ENCODE peak calls at places on chromosomes 11 and 22, in eight cellular contexts. S is brain microvascular endothelial cell; U is astrocyte of the spinal cord; I is CD8-positive, alpha-beta memory T cell; L is adipocyte; A is adrenal gland; C is right cardiac atrium; M is fibroblast of the aortic adventitia. D is an unnamed sample.

GRCh38 chr11:75265851-75266531 is 25.4 kb downstream of the TPBGL start:
- DNase-seq in S (no peak), A (no peak), U (no peak), M (peak), L (no peak), C (peak), I (peak), D (no peak)

GRCh38 chr11:86980397-86980796 is 25.2 kb upstream of the FZD4 start:
- DNase-seq in C (no peak), S (peak), I (no peak), M (no peak), A (no peak), U (no peak), L (no peak), D (no peak)

GRCh38 chr22:32576553-32577255 is 102.1 kb downstream of the FBXO7 start:
- DNase-seq in I (no peak), U (no peak), C (no peak), S (no peak), M (no peak), A (no peak), L (no peak), D (no peak)

GRCh38 chr22:46522743-46523300 is 14.6 kb downstream of the CELSR1 start:
- DNase-seq in C (no peak), L (no peak), A (no peak), I (no peak), U (no peak), S (no peak), M (no peak), D (no peak)

GRCh38 chr11:10379433-10379832 is 74.6 kb downstream of the ADM start:
- DNase-seq in S (no peak), L (peak), M (peak), A (no peak), U (peak), C (no peak), I (no peak), D (no peak)

GRCh38 chr11:114366331-114367243 is 33.7 kb downstream of the C11orf71 start:
- DNase-seq in C (no peak), A (no peak), U (peak), M (peak), S (peak), L (peak), I (no peak), D (peak)

GRCh38 chr22:49873228-49873940 is 19.7 kb downstream of the ZBED4 start:
- DNase-seq in A (no peak), I (no peak), S (no peak), U (no peak), M (no peak), C (no peak), L (no peak), D (no peak)

GRCh38 chr11:103842191-103842590 is 194.2 kb upstream of the DDI1 start:
- DNase-seq in S (no peak), L (no peak), M (peak), I (no peak), C (peak), A (no peak), U (no peak), D (no peak)

GRCh38 chr11:96095884-96096301 is 172.0 kb upstream of the MTMR2 start:
- DNase-seq in C (no peak), U (no peak), A (no peak), S (no peak), L (no peak), I (no peak), M (no peak), D (no peak)

GRCh38 chr11:83881428-83881827 is 595.3 kb upstream of the CCDC90B start:
- DNase-seq in I (no peak), L (no peak), M (no peak), U (no peak), A (no peak), C (no peak), S (no peak), D (no peak)

GRCh38 chr11:86151188-86152005 is 82.5 kb upstream of the PICALM start:
- DNase-seq in A (no peak), M (peak), L (peak), U (peak), C (peak), I (no peak), S (no peak), D (no peak)

GRCh38 chr11:27635567-27636037 is 64.7 kb downstream of the BDNF start:
- DNase-seq in U (no peak), I (no peak), L (no peak), C (no peak), S (no peak), M (peak), A (no peak), D (no peak)

GRCh38 chr11:57391546-57391945 is 1.1 kb upstream of the PRG2 start:
- DNase-seq in U (no peak), S (no peak), I (no peak), M (no peak), A (no peak), C (no peak), L (no peak), D (no peak)

GRCh38 chr11:20011294-20011951 is 148.9 kb downstream of the DBX1 start:
- DNase-seq in A (no peak), C (no peak), S (no peak), U (no peak), M (no peak), I (no peak), L (peak), D (peak)

GRCh38 chr11:3014314-3014938 is 22.3 kb upstream of the NAP1L4 start:
- DNase-seq in L (no peak), A (no peak), S (no peak), I (peak), M (no peak), C (no peak), U (peak), D (no peak)

GRCh38 chr11:72668645-72669347 is 5.4 kb downstream of the PDE2A start:
- DNase-seq in A (no peak), S (no peak), M (no peak), U (no peak), L (no peak), I (no peak), C (no peak), D (no peak)

GRCh38 chr11:100791103-100791502 is 104.0 kb downstream of the ARHGAP42 start:
- DNase-seq in U (no peak), L (no peak), C (no peak), M (no peak), S (no peak), I (no peak), A (no peak), D (no peak)

GRCh38 chr11:11806586-11806985 is 35.2 kb upstream of the USP47 start:
- DNase-seq in S (no peak), A (no peak), C (no peak), M (no peak), I (no peak), L (no peak), U (no peak), D (no peak)

GRCh38 chr11:811446-812245 is 1.9 kb downstream of the RPLP2 start:
- DNase-seq in M (no peak), L (peak), A (no peak), S (no peak), C (no peak), I (no peak), U (no peak), D (no peak)

GRCh38 chr22:30609260-30610185 is 2.5 kb downstream of the TCN2 start:
- DNase-seq in A (peak), L (peak), U (peak), C (peak), M (peak), I (no peak), S (peak), D (peak)

GRCh38 chr11:19493446-19493845 is 219.2 kb upstream of the NAV2 start:
- DNase-seq in S (no peak), C (no peak), M (no peak), I (no peak), A (no peak), U (no peak), L (no peak), D (no peak)

GRCh38 chr11:12693485-12694181 is 19.4 kb downstream of the TEAD1 start:
- DNase-seq in A (peak), I (no peak), S (peak), L (peak), M (peak), U (peak), C (peak), D (peak)

GRCh38 chr11:107957109-107957588 is 28.9 kb downstream of the RAB39A start:
- DNase-seq in S (no peak), I (no peak), M (peak), L (peak), C (no peak), A (no peak), U (no peak), D (no peak)

GRCh38 chr11:81359476-81359875 is 1374.2 kb downstream of the FAM181B start:
- DNase-seq in U (no peak), L (no peak), M (no peak), A (no peak), C (no peak), S (peak), I (no peak), D (no peak)

GRCh38 chr22:37177221-37177620 is 10.8 kb downstream of the C1QTNF6 start:
- DNase-seq in M (no peak), U (no peak), A (peak), C (no peak), L (no peak), S (no peak), I (no peak), D (no peak)

GRCh38 chr11:71251761-71252433 is 480 bp downstream of the SHANK2 start:
- DNase-seq in A (no peak), I (no peak), U (no peak), S (no peak), M (no peak), L (peak), C (no peak), D (no peak)

GRCh38 chr11:20488352-20488751 is 100.8 kb downstream of the PRMT3 start:
- DNase-seq in U (peak), A (no peak), I (no peak), C (no peak), M (no peak), S (no peak), L (no peak), D (no peak)

GRCh38 chr11:76724162-76724768 is 53.7 kb upstream of the LRRC32 start:
- DNase-seq in M (no peak), I (peak), U (no peak), A (no peak), S (no peak), C (no peak), L (no peak), D (no peak)

GRCh38 chr11:9253086-9253485 is 12.1 kb downstream of the DENND5A start:
- DNase-seq in U (no peak), A (no peak), S (no peak), C (no peak), I (no peak), L (no peak), M (no peak), D (no peak)

GRCh38 chr22:35966314-35967045 is 62.1 kb downstream of the RBFOX2 start:
- DNase-seq in U (no peak), I (no peak), A (no peak), C (no peak), M (no peak), S (no peak), L (no peak), D (no peak)

GRCh38 chr11:61718046-61718531 is 34.3 kb upstream of the MYRF start:
- DNase-seq in S (no peak), A (no peak), L (no peak), M (no peak), I (no peak), C (no peak), U (no peak), D (no peak)

GRCh38 chr11:120198403-120198786 is 12.4 kb upstream of the OAF start:
- DNase-seq in C (no peak), S (no peak), M (no peak), U (no peak), A (no peak), I (no peak), L (no peak), D (no peak)
- H3K4me3 ChIP-seq in C (no peak), S (no peak), M (no peak), U (no peak), A (no peak), I (no peak), L (no peak), D (no peak)

DNA sequence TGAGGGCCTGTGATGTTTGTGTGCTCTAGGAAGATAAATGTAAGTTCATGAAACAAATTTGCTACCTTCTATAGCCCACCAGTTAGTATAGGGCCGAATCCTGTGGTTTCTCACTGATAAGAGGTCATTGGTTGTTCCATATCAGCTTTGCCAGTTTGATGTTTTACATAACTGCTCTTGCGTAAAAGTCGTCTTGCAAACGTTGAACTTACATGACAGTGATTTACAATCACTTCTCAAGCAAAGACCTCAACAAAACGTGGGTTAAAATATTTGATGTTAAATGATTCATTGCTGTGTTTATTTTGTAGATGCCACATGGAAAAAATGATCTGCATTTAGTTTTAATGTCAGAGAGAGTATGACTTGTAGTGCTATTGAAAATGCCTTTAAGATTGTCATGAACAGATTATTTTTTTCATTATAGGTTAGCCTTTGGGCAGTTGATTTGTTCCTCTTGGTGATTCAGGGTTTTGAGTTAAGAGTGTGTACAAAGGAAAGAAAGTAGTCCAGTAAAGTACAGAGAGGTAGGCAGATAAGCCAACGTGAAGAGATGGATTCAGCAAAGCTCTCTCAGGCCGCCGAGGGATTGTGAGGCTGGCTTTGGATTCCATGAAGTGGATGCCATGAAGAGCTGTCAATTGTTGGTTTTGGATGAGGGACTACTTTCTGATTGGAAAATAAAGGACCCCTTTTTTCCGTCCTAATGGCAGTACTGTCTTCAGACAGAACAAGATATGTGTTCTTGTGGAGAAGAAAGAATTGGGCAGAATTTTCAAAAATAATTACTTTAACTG is 2.6 kb downstream of the EWSR1 start:
- DNase-seq in U (peak), S (peak), A (no peak), C (no peak), I (no peak), M (peak), L (peak), D (no peak)
- H3K4me3 ChIP-seq in U (peak), S (peak), A (peak), C (peak), I (peak), M (peak), L (peak), D (peak)

GRCh38 chr11:68374531-68374930 is 62.1 kb downstream of the LRP5 start:
- DNase-seq in C (no peak), U (no peak), A (no peak), S (no peak), I (no peak), L (peak), M (no peak), D (peak)
- H3K4me3 ChIP-seq in C (no peak), U (no peak), A (peak), S (no peak), I (no peak), L (peak), M (no peak), D (no peak)

DNA sequence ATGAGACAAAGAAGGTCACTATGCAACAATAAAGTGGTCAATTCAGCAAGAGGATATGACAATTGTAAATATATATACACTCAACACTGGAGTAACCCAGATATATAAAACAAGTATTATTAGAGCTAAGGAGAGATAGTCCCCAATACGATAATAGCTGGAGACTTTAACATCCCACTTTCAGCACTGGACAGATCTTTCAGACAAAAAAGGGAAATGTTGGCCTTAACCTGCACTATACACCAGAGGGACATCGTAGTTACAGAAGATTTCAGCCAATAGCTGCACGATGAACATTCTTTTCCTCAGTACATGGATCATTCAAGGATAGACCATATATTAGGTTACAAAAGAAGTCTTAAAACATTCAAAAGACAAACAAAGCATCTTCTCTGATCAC is 29.9 kb downstream of the PIWIL3 start:
- DNase-seq in A (no peak), L (peak), U (no peak), M (no peak), S (no peak), I (no peak), C (no peak), D (no peak)
- H3K4me3 ChIP-seq in A (no peak), L (no peak), U (no peak), M (no peak), S (no peak), I (no peak), C (no peak), D (no peak)

DNA sequence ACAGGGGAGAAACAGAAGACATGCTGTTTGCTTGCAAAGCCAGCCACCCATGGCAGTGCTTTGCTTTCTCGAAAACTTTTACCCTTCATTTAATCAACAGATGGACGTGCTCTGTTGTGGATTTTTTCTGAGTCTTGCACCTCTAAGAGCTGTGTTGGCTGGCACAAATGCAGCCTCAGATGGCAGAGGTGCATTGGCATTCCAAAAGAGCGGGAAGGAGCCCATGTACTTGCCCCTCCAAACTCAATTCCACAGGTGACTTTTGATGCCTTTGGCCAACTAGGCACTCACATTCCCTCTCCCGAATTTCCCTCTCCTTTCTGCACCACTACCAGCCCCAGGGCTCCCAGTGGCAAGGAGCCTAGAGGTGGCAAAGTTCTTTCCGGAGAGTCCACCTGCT is 1.2 kb downstream of the KIRREL3 start:
- DNase-seq in M (no peak), U (no peak), I (no peak), C (no peak), L (no peak), S (no peak), A (no peak), D (no peak)
- H3K4me3 ChIP-seq in M (no peak), U (peak), I (no peak), C (no peak), L (peak), S (no peak), A (no peak), D (no peak)

D was measured in skeletal muscle cell.